ENCODE peak calls at places on chromosomes 3 and 15, in five cellular contexts. L is kidney, A is HCT116, U is neural progenitor cell, D is IMR-90. X is an unnamed sample. For H3K4me1, the result is how much of the 10 kb centered on the place peaks cover.

GRCh38 chr3:138326866-138327595 is 2.6 kb downstream of the NME9 start:
- DNase-seq in L (no peak), A (no peak), U (no peak), D (no peak), X (no peak)

GRCh38 chr3:52123106-52123708 is 31.0 kb downstream of the POC1A start:
- DNase-seq in L (peak), A (peak), U (peak), D (peak), X (peak)

GRCh38 chr3:43692085-43692484 is 1.3 kb downstream of the ABHD5 start:
- DNase-seq in L (no peak), A (no peak), U (no peak), D (no peak), X (no peak)

GRCh38 chr3:182671942-182672341 is 121.4 kb upstream of the ATP11B start:
- DNase-seq in L (no peak), A (no peak), U (no peak), D (peak), X (peak)

GRCh38 chr3:37891227-37891626 is 29.5 kb downstream of the CTDSPL start:
- DNase-seq in L (no peak), A (no peak), U (no peak), D (no peak), X (no peak)

GRCh38 chr3:108106449-108106848 is 15.6 kb upstream of the CD47 start:
- DNase-seq in L (no peak), A (no peak), U (no peak), D (no peak), X (no peak)

GRCh38 chr15:57476533-57476975 is 100.2 kb downstream of the CGNL1 start:
- DNase-seq in L (no peak), A (no peak), U (no peak), D (peak), X (peak)

GRCh38 chr15:74133703-74134386 is 3.5 kb downstream of the ISLR2 start:
- DNase-seq in L (peak), A (no peak), U (peak), D (no peak), X (no peak)

GRCh38 chr3:126053513-126053912 is 30.4 kb downstream of the SLC41A3 start:
- DNase-seq in L (no peak), A (no peak), U (no peak), D (peak), X (no peak)

GRCh38 chr3:111605016-111605415 is 9.9 kb upstream of the ZBED2 start:
- DNase-seq in L (no peak), A (no peak), U (no peak), D (peak), X (no peak)

GRCh38 chr3:113231827-113232253 is 20.5 kb downstream of the BOC start:
- DNase-seq in L (peak), A (peak), U (no peak), D (peak), X (peak)

GRCh38 chr15:47331796-47332480 is 385.4 kb upstream of the SEMA6D start:
- DNase-seq in L (no peak), A (no peak), U (no peak), D (peak), X (peak)

GRCh38 chr3:331881-332280 is 135.3 kb downstream of the CHL1 start:
- DNase-seq in L (no peak), A (no peak), U (no peak), D (peak), X (no peak)

GRCh38 chr3:108221911-108222812 is at the start of gene IFT57:
- DNase-seq in L (peak), A (peak), U (peak), D (peak), X (peak)

GRCh38 chr3:122021811-122022401 is at the start of gene ILDR1:
- DNase-seq in L (peak), A (peak), U (peak), D (no peak), X (no peak)

GRCh38 chr3:121998030-121998580 is 23.9 kb downstream of the ILDR1 start:
- DNase-seq in L (no peak), A (no peak), U (no peak), D (peak), X (no peak)

GRCh38 chr3:32780735-32781210 is 37.0 kb upstream of the TRIM71 start:
- DNase-seq in L (peak), A (peak), U (peak), D (peak), X (peak)
- H3K9ac ChIP-seq in L (no peak), A (peak), U (no peak), D (no peak), X (peak)

GRCh38 chr3:165463546-165463945 is 267.4 kb upstream of the SLITRK3 start:
- DNase-seq in L (no peak), A (no peak), U (no peak), D (peak), X (no peak)
- H3K4me3 ChIP-seq in L (no peak), A (no peak), U (no peak), D (no peak), X (no peak)

GRCh38 chr3:171896341-171896740 is 53.2 kb downstream of the TMEM212 start:
- DNase-seq in L (no peak), A (no peak), U (no peak), D (no peak), X (no peak)
- H3K4me1 ChIP-seq in L (under half), A (under half), U (under half), D (under half), X (under half)

GRCh38 chr3:11479230-11479620 is 164.5 kb downstream of the VGLL4 start:
- DNase-seq in L (no peak), A (no peak), U (no peak), D (no peak), X (no peak)
- H3K9ac ChIP-seq in L (no peak), A (no peak), U (no peak), D (no peak), X (no peak)

DNA sequence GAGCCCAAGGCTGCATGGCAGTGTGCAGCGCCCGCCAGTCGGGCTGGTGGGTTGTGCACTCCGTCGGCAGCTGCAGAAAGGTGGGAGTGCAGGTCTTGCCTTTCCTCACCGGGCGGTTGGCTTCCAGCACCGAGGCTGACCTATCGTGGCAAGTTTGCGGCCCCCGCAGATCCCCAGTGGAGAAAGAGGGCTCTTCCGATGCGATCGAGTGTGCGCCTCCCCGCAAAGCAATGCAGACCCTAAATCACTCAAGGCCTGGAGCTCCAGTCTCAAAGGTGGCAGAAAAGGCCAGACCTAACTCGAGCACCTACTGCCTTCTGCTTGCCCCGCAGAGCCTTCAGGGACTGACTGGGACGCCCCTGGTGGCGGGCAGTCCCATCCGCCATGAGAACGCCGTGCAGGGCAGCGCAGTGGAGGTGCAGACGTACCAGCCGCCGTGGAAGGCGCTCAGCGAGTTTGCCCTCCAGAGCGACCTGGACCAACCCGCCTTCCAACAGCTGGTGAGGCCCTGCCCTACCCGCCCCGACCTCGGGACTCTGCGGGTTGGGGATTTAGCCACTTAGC is 4.3 kb downstream of the ISL2 start:
- DNase-seq in L (no peak), A (no peak), U (peak), D (no peak), X (peak)
- H3K4me3 ChIP-seq in L (no peak), A (no peak), U (peak), D (no peak), X (peak)

GRCh38 chr3:187924651-187925050 is 179.4 kb upstream of the BCL6 start:
- DNase-seq in L (no peak), A (no peak), U (no peak), D (no peak), X (no peak)
- H3K4me1 ChIP-seq in L (under half), A (under half), U (under half), D (under half), X (under half)

DNA sequence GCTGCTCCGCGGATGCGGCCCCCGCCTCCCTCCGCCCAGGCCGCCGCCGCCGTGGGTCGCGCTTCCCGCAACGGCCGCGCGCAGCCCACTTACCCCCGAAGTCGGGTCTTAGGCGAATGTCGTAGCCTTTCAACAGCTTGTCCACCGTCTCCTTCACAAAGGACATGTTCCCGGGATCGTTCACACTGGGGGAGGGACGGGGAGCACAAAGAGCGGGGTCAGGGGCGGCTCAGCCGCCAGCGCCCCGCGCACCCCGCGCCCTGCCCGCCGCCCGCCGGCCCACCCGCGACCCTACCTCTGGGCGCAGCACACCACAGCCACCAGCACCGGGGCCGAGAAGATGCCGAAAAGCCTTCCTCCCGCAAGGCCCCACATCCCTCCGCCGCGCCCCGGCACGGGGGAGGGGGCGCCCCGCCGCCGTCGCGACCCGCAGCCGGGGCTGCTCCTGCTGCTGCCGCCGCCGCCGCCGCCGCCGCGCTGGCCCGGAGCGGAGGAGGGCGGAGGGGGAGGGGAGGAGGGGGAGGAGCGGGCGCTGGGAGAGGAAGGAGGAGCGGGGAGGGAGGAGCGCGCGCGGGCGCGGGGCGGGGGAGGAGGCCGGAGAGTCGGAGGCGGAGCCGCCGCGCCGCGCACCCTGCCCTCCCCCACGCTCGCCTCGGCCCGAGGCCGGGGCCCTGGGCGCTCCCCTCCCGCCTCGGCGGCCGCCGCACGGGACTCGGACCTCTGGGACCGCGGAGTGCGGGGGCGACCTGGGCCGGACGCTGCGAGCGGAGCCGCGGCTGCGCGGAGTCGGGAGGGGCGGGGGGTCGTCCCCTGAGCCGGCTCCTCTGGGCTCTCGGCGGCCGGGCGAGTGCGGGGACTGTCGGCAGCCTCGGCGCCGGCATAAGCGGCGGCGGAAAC is at the start of gene GABRB3:
- DNase-seq in L (peak), A (no peak), U (peak), D (no peak), X (peak)
- H3K9ac ChIP-seq in L (no peak), A (no peak), U (no peak), D (no peak), X (no peak)

GRCh38 chr3:129575233-129575986 is 31.1 kb downstream of the PLXND1 start:
- DNase-seq in L (no peak), A (no peak), U (no peak), D (no peak), X (no peak)
- H3K4me3 ChIP-seq in L (no peak), A (no peak), U (no peak), D (no peak), X (no peak)

GRCh38 chr3:28228623-28229022 is 12.8 kb upstream of the CMC1 start:
- DNase-seq in L (no peak), A (no peak), U (no peak), D (no peak), X (no peak)
- H3K4me1 ChIP-seq in L (under half), A (under half), U (under half), D (under half), X (under half)

GRCh38 chr3:95711789-95712188 is 1102.6 kb upstream of the EPHA6 start:
- DNase-seq in L (no peak), A (no peak), U (no peak), D (no peak), X (no peak)

GRCh38 chr3:95707268-95707667 is 1107.1 kb upstream of the EPHA6 start:
- DNase-seq in L (no peak), A (no peak), U (no peak), D (no peak), X (no peak)

DNA sequence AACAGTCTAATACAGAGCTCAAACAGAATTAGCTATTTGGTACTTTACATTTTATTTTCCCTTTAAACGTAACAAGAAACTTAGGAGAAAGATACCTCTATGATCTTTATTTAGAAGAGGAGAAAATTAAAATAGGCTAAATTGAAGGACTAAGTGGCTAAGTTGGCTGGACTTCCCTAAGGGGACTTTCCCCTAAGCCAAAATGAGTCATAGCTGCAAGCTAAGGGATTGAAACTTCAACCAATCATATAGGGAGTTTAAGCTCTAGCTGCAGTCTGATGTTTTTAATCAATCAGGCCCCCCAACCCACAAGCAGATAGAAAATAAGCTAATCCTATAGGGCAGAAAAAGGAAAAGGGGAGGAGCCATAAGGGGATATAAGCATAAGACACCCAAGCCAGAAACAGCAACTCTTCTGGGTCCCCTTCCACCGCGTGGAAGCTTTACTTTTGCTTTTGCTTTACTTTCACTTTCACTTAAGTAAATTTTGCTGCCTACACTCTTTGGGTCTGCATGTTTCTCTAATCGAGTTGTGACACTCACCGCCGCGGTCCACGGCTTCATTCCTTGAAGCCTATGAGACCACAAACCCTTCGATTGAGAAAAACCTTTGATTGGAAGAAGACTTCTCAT is 1108.5 kb upstream of the EPHA6 start:
- DNase-seq in L (no peak), A (no peak), U (no peak), D (no peak), X (no peak)
- H3K9ac ChIP-seq in L (no peak), A (no peak), U (no peak), D (no peak), X (no peak)